ENCODE peak calls at places on chromosomes 3 and 15, in seven cellular contexts. P is GM12865, J is breast epithelium, S is stomach, G is LNCaP clone FGC, A is ascending aorta, O is astrocyte of the spinal cord. H is an unnamed sample.
A peak's percentile ranks its signal among the peaks of the same experiment; 100 is the strongest.

GRCh38 chr15:92393994-92394326 is 279 bp downstream of the ST8SIA2 start:
- DNase-seq in A (no peak), G (no peak), J (no peak), P (no peak), S (no peak), O (peak; percentile 16), H (no peak)

GRCh38 chr15:69318033-69318432 is 19.3 kb downstream of the PAQR5 start:
- DNase-seq in S (no peak), O (no peak), G (no peak), A (no peak), P (no peak), J (no peak), H (no peak)

GRCh38 chr15:75672646-75673425 is 25.1 kb downstream of the SNX33 start:
- DNase-seq in O (peak; percentile 77), J (no peak), S (peak; percentile 62), P (no peak), A (peak; percentile 85), G (no peak), H (peak; percentile 90)

GRCh38 chr3:88132894-88133293 is 16.9 kb upstream of the C3orf38 start:
- DNase-seq in S (no peak), J (no peak), G (no peak), P (no peak), A (no peak), O (no peak), H (no peak)

GRCh38 chr3:99875573-99875924 is 57.9 kb downstream of the CMSS1 start:
- DNase-seq in P (no peak), J (no peak), O (peak; percentile 75), S (no peak), G (no peak), A (no peak), H (peak; percentile 80)

GRCh38 chr15:101086394-101087171 is 165.3 kb downstream of the CHSY1 start:
- DNase-seq in P (no peak), J (no peak), A (no peak), O (no peak), G (no peak), S (no peak), H (peak; percentile 64)

GRCh38 chr15:85973584-85974347 is 105.9 kb upstream of the AGBL1 start:
- DNase-seq in J (no peak), G (no peak), O (no peak), S (no peak), P (no peak), A (no peak), H (no peak)

GRCh38 chr15:71386448-71387236 is 271.4 kb downstream of the THSD4 start:
- DNase-seq in S (no peak), P (peak; percentile 47), J (no peak), G (no peak), A (no peak), O (peak; percentile 38), H (no peak)

GRCh38 chr3:145882416-145882815 is 278.6 kb downstream of the PLOD2 start:
- DNase-seq in J (no peak), A (no peak), O (peak; percentile 60), P (no peak), G (no peak), S (peak; percentile 47), H (no peak)

GRCh38 chr3:138833908-138834358 is 795 bp downstream of the PIK3CB start:
- DNase-seq in J (no peak), O (peak; percentile 31), P (peak; percentile 31), A (no peak), S (no peak), G (no peak), H (no peak)

GRCh38 chr3:71576966-71577459 is 6.5 kb downstream of the FOXP1 start:
- DNase-seq in P (no peak), J (no peak), O (no peak), G (no peak), S (no peak), A (no peak), H (no peak)

GRCh38 chr3:8606666-8607065 is 37.9 kb downstream of the SSUH2 start:
- DNase-seq in G (no peak), J (peak; percentile 6), P (no peak), O (no peak), S (no peak), A (no peak), H (no peak)

GRCh38 chr3:184320099-184320445 is 5.7 kb downstream of the EIF4G1 start:
- DNase-seq in O (peak; percentile 97), P (no peak), J (peak; percentile 96), S (peak; percentile 98), G (peak; percentile 83), A (peak; percentile 98), H (peak; percentile 97)

GRCh38 chr15:58103482-58103881 is 34.7 kb upstream of the AQP9 start:
- DNase-seq in S (no peak), G (no peak), P (no peak), O (no peak), A (no peak), J (no peak), H (no peak)

GRCh38 chr3:187445352-187445751 is 77.2 kb downstream of the RTP4 start:
- DNase-seq in J (no peak), O (no peak), P (no peak), S (no peak), A (no peak), G (no peak), H (no peak)

DNA sequence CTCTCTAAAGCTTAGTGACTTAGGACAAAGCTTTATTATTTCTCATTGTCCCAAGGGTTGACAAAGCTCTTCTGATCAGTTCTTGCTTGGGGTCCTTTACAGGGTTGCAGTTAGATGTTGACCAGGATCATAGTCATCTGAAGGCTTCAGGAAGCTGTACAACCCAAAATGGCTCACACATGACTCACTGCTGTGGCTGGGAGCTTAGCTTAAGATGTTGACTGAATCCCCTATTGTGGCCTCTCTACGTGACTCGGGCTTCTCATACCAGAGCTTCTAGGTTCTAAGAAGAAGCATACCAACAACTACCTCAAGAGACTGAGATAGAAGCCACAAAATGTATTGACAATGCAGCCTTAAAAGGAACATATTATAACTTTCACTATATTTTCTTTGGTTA is 569.6 kb upstream of the ROBO2 start:
- DNase-seq in G (no peak), A (no peak), J (no peak), S (no peak), P (no peak), O (peak; percentile 70), H (peak; percentile 5)
- H3K4me3 ChIP-seq in G (no peak overlapping the region), A (no peak overlapping the region), J (no peak overlapping the region), S (no peak overlapping the region), P (no peak overlapping the region), O (no peak overlapping the region), H (no peak overlapping the region)

GRCh38 chr15:88610756-88611231 is 10.3 kb upstream of the AEN start:
- DNase-seq in A (no peak), J (no peak), G (no peak), P (no peak), O (no peak), S (no peak), H (no peak)
- TF ChIP-seq CTCF in A (no peak), J (no peak), G (no peak), P (no peak), O (peak; percentile 16), S (no peak), H (no peak)

GRCh38 chr15:80138962-80139361 is 13.8 kb upstream of the FAH start:
- DNase-seq in A (no peak), O (no peak), P (no peak), J (no peak), S (no peak), G (no peak), H (no peak)
- H3K4me3 ChIP-seq in A (no peak overlapping the region), O (no peak overlapping the region), P (no peak overlapping the region), J (no peak overlapping the region), S (no peak overlapping the region), G (no peak overlapping the region), H (no peak overlapping the region)

DNA sequence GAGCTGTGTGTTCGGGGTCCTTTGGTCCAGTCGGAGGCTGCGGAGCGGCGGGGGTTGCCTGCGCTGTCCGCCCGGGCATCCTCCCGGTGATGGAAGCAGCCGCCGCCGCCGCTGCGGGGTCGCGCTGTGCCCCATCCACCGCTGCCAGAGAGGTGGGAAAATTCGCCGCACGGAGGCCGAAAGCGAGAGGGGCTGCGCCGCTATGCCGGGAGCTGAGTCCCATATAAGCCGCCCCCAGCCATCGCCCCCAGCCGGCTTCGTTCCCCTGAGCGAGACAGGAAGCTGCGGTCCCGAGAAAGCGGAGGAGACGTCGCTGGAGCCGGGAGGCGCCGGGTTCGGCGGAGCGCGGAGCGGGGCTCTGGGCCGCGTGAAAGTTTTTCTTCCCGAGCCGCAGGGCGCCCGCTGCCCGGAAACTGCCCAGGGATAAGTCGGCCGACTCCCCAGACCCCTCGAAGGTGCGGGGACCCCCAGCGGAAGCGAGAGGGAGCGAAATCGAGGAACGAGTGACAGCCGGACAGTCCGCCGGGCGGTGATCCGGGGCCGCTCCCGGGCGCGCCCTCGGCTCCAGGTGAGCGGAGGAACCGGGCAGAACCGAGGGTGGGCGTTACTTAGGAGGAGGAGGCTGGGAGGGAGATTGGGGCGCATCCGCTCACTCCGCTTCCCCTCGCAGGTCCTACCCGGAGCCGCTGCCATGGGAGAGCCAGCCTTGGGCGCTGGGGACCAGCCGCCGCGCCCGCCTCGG is 574 bp downstream of the CHST2 start:
- DNase-seq in J (no peak), S (no peak), P (peak; percentile 63), G (no peak), A (no peak), O (peak; percentile 49), H (no peak)
- TF ChIP-seq CTCF in J (no peak), S (no peak), P (no peak), G (no peak), A (no peak), O (peak; percentile 1), H (no peak)